ENCODE peak calls at places on chromosomes 2 and 18, in six cellular contexts. Q, Z, L, W, A and V are unnamed samples.

GRCh38 chr2:15890936-15891905 is 49.1 kb upstream of the MYCN start:
- DNase-seq in Z (peak), L (no peak), A (no peak), W (no peak), Q (peak), V (no peak)

GRCh38 chr2:18311413-18311812 is 249.0 kb downstream of the RDH14 start:
- DNase-seq in L (no peak), Q (no peak), W (no peak), A (no peak), Z (no peak), V (no peak)

GRCh38 chr2:240351826-240352426 is 83.5 kb upstream of the GPC1 start:
- DNase-seq in Q (peak), A (no peak), L (no peak), Z (no peak), W (no peak), V (no peak)

GRCh38 chr2:71330585-71331330 is 824 bp upstream of the ZNF638 start:
- DNase-seq in W (no peak), Z (no peak), A (no peak), Q (no peak), L (no peak), V (no peak)

GRCh38 chr2:10234013-10234306 is 68.7 kb upstream of the HPCAL1 start:
- DNase-seq in Q (no peak), L (no peak), A (no peak), Z (no peak), W (no peak), V (no peak)

GRCh38 chr2:142290931-142291330 is 160.1 kb upstream of the LRP1B start:
- DNase-seq in W (no peak), A (no peak), Q (no peak), Z (no peak), L (no peak), V (no peak)

GRCh38 chr2:8851811-8852560 is 14.6 kb upstream of the KIDINS220 start:
- DNase-seq in Z (peak), W (no peak), L (no peak), Q (no peak), A (no peak), V (no peak)

GRCh38 chr2:82998770-82999169 is 1460.3 kb downstream of the SUCLG1 start:
- DNase-seq in A (no peak), Z (no peak), W (no peak), L (no peak), Q (no peak), V (no peak)

GRCh38 chr2:239046822-239047221 is 198.9 kb downstream of the TWIST2 start:
- DNase-seq in Q (no peak), W (no peak), Z (no peak), A (no peak), L (no peak), V (no peak)

GRCh38 chr2:20653695-20654306 is 2.9 kb upstream of the HS1BP3 start:
- DNase-seq in L (peak), A (no peak), Q (no peak), W (no peak), Z (no peak), V (no peak)

GRCh38 chr2:176134045-176134444 is 4.5 kb downstream of the HOXD8 start:
- DNase-seq in Q (no peak), A (no peak), Z (no peak), L (no peak), W (no peak), V (no peak)

GRCh38 chr2:206627632-206628031 is 14.7 kb upstream of the FAM237A start:
- DNase-seq in Q (no peak), Z (no peak), L (no peak), W (no peak), A (no peak), V (no peak)

GRCh38 chr2:143885461-143885860 is 634.5 kb downstream of the ZEB2 start:
- DNase-seq in A (no peak), Z (no peak), W (no peak), Q (no peak), L (no peak), V (no peak)

GRCh38 chr2:82795446-82795845 is 1663.6 kb downstream of the SUCLG1 start:
- DNase-seq in A (no peak), W (no peak), L (no peak), Q (no peak), Z (no peak), V (no peak)

GRCh38 chr18:76657911-76658475 is 163.0 kb upstream of the ZNF516 start:
- DNase-seq in W (no peak), Z (no peak), L (no peak), A (no peak), Q (no peak), V (no peak)

GRCh38 chr2:7034313-7034712 is 117.1 kb downstream of the RNF144A start:
- DNase-seq in W (no peak), L (no peak), Q (no peak), Z (peak), A (no peak), V (no peak)

GRCh38 chr2:96321230-96322103 is 3.6 kb upstream of the ITPRIPL1 start:
- DNase-seq in A (peak), Z (peak), Q (peak), L (peak), W (peak), V (peak)

GRCh38 chr18:3889803-3890202 is 439.8 kb downstream of the TGIF1 start:
- DNase-seq in Z (no peak), A (no peak), W (no peak), Q (peak), L (no peak), V (no peak)

GRCh38 chr2:8631465-8632005 is 50.3 kb upstream of the ID2 start:
- DNase-seq in A (peak), Z (no peak), W (no peak), Q (no peak), L (peak), V (no peak)

GRCh38 chr2:119864318-119864717 is 104.6 kb downstream of the PTPN4 start:
- DNase-seq in Z (no peak), A (no peak), W (no peak), Q (no peak), L (no peak), V (no peak)

GRCh38 chr2:71963295-71963694 is 184.4 kb downstream of the CYP26B1 start:
- DNase-seq in L (no peak), Z (no peak), A (no peak), Q (no peak), W (no peak), V (no peak)

GRCh38 chr2:226618875-226619605 is 180.6 kb downstream of the IRS1 start:
- DNase-seq in L (no peak), A (no peak), Q (no peak), W (no peak), Z (no peak), V (no peak)

GRCh38 chr2:23312996-23313606 is 71.9 kb upstream of the KLHL29 start:
- DNase-seq in W (no peak), A (no peak), Z (peak), Q (peak), L (no peak), V (no peak)

GRCh38 chr2:62071126-62071598 is 124.8 kb upstream of the B3GNT2 start:
- DNase-seq in W (no peak), Q (no peak), Z (no peak), L (no peak), A (no peak), V (no peak)

GRCh38 chr2:201858781-201859180 is 52.4 kb downstream of the CDK15 start:
- DNase-seq in Q (no peak), Z (peak), W (no peak), L (no peak), A (no peak), V (no peak)

DNA sequence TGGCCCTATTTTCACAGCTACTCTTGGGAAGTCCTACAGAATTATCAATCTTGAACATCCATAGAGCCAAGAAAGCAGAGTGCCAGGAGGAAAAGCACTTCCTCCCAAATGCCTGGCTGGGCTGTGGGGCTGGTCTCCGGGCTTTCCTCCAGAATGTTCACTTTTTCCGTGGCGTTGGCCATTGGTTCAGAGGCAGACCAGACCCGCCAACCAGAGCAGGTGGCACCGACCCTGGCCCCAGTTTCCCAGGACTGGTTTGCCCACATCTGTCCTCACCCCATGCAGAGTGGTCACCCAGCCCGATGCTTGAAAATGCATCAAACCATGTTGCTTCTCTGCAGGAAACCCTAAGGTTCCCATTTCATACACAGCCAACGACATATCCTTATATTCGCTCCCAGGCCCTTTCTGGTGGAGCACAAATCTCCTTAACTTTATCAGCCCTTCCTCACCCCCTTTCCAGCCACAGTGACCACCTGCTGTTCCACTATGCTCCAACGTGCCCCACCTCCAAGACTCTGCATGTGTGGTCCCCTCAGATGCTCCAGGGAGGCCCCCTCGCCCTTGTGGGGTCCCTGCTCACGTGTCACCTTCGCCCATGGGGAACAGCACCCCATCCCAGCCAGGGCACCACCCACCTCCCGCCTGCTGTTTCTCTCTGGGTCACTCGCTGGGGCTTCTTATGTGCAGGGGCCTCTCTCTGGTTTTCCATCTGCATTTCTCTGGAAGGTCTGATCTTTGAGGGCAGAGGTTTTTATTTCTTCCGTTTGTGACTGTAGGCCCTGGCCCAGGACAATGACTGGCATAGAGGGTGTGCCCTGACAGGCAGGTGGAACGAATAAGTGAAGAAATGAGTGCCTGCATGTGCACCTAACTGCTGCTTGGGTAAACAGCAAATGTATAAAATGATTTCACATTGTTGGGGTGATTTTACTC is 92.9 kb downstream of the PXDN start:
- DNase-seq in W (no peak), Z (no peak), Q (peak), A (no peak), L (no peak), V (no peak)
- H3K27ac ChIP-seq in W (no peak), Z (no peak), Q (no peak), A (no peak), L (no peak), V (peak)

GRCh38 chr2:102698369-102699111 is 63.3 kb upstream of the TMEM182 start:
- DNase-seq in W (no peak), A (no peak), L (no peak), Z (no peak), Q (no peak), V (no peak)
- H3K4me3 ChIP-seq in W (no peak), A (no peak), L (no peak), Z (no peak), Q (no peak), V (no peak)

DNA sequence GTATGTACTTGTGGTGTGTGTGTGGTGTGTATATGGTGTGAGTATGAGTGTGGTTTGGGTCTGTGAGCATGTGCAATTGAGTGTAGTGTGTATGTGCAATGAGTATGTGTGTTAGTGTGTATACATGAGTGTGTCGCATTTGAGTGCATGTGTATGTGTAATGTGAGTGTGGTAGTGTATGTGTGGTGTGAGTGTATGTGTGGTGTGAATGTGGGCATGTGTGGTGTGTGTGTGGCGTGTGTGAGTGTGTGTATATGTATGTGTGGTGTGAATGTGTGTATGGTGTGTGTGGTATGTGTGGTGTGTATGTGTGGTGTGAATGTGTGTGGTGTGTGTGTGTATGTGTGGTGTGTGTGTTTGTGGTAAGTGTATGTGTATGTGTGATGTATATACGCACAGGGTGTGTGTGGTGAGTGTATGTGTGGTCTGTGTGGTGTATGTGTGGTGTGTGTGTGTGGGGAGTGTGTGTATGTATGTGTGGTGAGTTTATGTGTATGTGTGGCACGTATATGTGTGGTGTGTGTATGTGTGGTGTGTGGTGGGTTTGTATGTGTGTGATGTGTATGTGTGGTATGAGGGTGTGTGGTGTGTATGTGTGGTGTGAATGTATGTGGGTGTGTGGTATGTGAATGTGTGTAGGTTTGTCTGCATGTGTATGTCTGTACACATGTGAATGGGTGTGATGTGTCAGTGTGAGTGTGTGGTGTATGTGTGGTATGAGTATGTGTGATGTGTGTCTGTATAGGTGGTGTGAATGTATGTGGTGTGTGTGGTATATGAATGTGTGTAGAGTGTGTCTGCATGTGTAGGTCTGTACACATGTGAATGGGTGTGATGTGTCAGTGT is 123.4 kb downstream of the DOCK10 start:
- DNase-seq in Z (no peak), L (no peak), W (no peak), A (no peak), Q (no peak), V (no peak)
- H3K27ac ChIP-seq in Z (no peak), L (no peak), W (no peak), A (no peak), Q (no peak), V (no peak)

GRCh38 chr2:212905640-212906201 is 245.7 kb downstream of the IKZF2 start:
- DNase-seq in W (no peak), Q (no peak), Z (peak), L (no peak), A (no peak), V (no peak)
- H3K4me3 ChIP-seq in W (no peak), Q (no peak), Z (no peak), L (no peak), A (no peak), V (no peak)